ENCODE peak calls at places on chromosome 9, in six cellular contexts. J, G, H, P, W and E are unnamed samples.
A peak's percentile ranks its signal among the peaks of the same experiment; 100 is the strongest.

GRCh38 chr9:9112001-9112725 is 1312.6 kb upstream of the DMAC1 start:
- DNase-seq in G (peak; percentile 96), P (no peak), W (no peak), J (no peak), H (no peak), E (peak; percentile 77)

GRCh38 chr9:2729003-2729402 is 11.7 kb downstream of the KCNV2 start:
- DNase-seq in J (no peak), H (no peak), P (no peak), W (no peak), G (no peak), E (no peak)

GRCh38 chr9:134186471-134187109 is 22.2 kb upstream of the RNU6ATAC start:
- DNase-seq in G (no peak), P (no peak), H (no peak), J (no peak), W (no peak), E (no peak)

GRCh38 chr9:3478549-3478953 is 47.2 kb downstream of the RFX3 start:
- DNase-seq in W (peak; percentile 47), G (no peak), P (no peak), J (no peak), H (no peak), E (no peak)

GRCh38 chr9:114287001-114287762 is 35.7 kb upstream of the ORM1 start:
- DNase-seq in W (no peak), P (no peak), G (peak; percentile 72), J (no peak), H (no peak), E (peak; percentile 59)

GRCh38 chr9:77085416-77085815 is 66.0 kb downstream of the FOXB2 start:
- DNase-seq in W (no peak), P (no peak), J (no peak), H (no peak), G (no peak), E (no peak)

GRCh38 chr9:88782931-88783451 is 208.3 kb upstream of the S1PR3 start:
- DNase-seq in J (no peak), G (no peak), P (no peak), W (no peak), H (no peak), E (no peak)

GRCh38 chr9:101359679-101360078 is 25.1 kb downstream of the BAAT start:
- DNase-seq in P (no peak), H (no peak), G (no peak), W (no peak), J (no peak), E (no peak)

GRCh38 chr9:135795391-135795790 is 93.4 kb downstream of the KCNT1 start:
- DNase-seq in H (no peak), P (no peak), G (no peak), J (no peak), W (no peak), E (no peak)

GRCh38 chr9:98374385-98375051 is 119.1 kb upstream of the TBC1D2 start:
- DNase-seq in G (no peak), J (no peak), W (no peak), H (peak; percentile 94), P (no peak), E (no peak)

GRCh38 chr9:98409637-98410173 is 154.3 kb upstream of the TBC1D2 start:
- DNase-seq in P (no peak), W (peak; percentile 22), J (no peak), G (peak; percentile 30), H (no peak), E (no peak)

GRCh38 chr9:95609426-95609825 is 92.7 kb upstream of the PTCH1 start:
- DNase-seq in H (no peak), W (no peak), P (no peak), G (no peak), J (no peak), E (no peak)

GRCh38 chr9:92350129-92350739 is 24.5 kb downstream of the CENPP start:
- DNase-seq in P (no peak), H (no peak), J (no peak), G (no peak), W (no peak), E (no peak)

GRCh38 chr9:124010665-124011321 is 775 bp upstream of the LHX2 start:
- DNase-seq in W (peak; percentile 43), H (peak; percentile 44), G (peak; percentile 30), J (no peak), P (no peak), E (no peak)

GRCh38 chr9:123421211-123421585 is 65.2 kb downstream of the CRB2 start:
- DNase-seq in H (no peak), W (no peak), J (no peak), G (no peak), P (no peak), E (no peak)